ENCODE peak calls at places on chromosomes 12 and 14, in eight cellular contexts. One of them, this sample, is unnamed.

GRCh38 chr12:117261267-117261666 is 71.0 kb upstream of the FBXO21 start:
- DNase-seq in stimulated activated CD4-positive, alpha-beta T cell treated with anti-CD3 and anti-CD28 coated beads, Interleukin-4, amount 100 ng/mL, for 1 hour: no peak
- DNase-seq in HTR-8/SVneo: peak
- DNase-seq in GM12865: no peak
- DNase-seq in DMS153: no peak
- DNase-seq in left lobe of liver: no peak
- DNase-seq in H54: no peak
- DNase-seq in AG04450: no peak
- DNase-seq in this sample: peak

GRCh38 chr14:44820230-44820964 is 141.3 kb downstream of the KLHL28 start:
- DNase-seq in AG04450: no peak
- DNase-seq in H54: no peak
- DNase-seq in GM12865: no peak
- DNase-seq in DMS153: no peak
- DNase-seq in HTR-8/SVneo: no peak
- DNase-seq in stimulated activated CD4-positive, alpha-beta T cell treated with anti-CD3 and anti-CD28 coated beads, Interleukin-4, amount 100 ng/mL, for 1 hour: no peak
- DNase-seq in left lobe of liver: no peak
- DNase-seq in this sample: no peak

GRCh38 chr12:85676816-85677749 is 159.1 kb downstream of the RASSF9 start:
- DNase-seq in GM12865: no peak
- DNase-seq in left lobe of liver: no peak
- DNase-seq in stimulated activated CD4-positive, alpha-beta T cell treated with anti-CD3 and anti-CD28 coated beads, Interleukin-4, amount 100 ng/mL, for 1 hour: no peak
- DNase-seq in HTR-8/SVneo: no peak
- DNase-seq in DMS153: no peak
- DNase-seq in AG04450: no peak
- DNase-seq in H54: no peak
- DNase-seq in this sample: no peak

GRCh38 chr14:82052778-82053177 is 519.1 kb upstream of the SEL1L start:
- DNase-seq in HTR-8/SVneo: no peak
- DNase-seq in stimulated activated CD4-positive, alpha-beta T cell treated with anti-CD3 and anti-CD28 coated beads, Interleukin-4, amount 100 ng/mL, for 1 hour: no peak
- DNase-seq in GM12865: no peak
- DNase-seq in H54: no peak
- DNase-seq in left lobe of liver: no peak
- DNase-seq in AG04450: no peak
- DNase-seq in DMS153: no peak
- DNase-seq in this sample: no peak

GRCh38 chr12:32997471-32997870 is 100.9 kb upstream of the PKP2 start:
- DNase-seq in left lobe of liver: no peak
- DNase-seq in HTR-8/SVneo: no peak
- DNase-seq in stimulated activated CD4-positive, alpha-beta T cell treated with anti-CD3 and anti-CD28 coated beads, Interleukin-4, amount 100 ng/mL, for 1 hour: no peak
- DNase-seq in H54: no peak
- DNase-seq in AG04450: no peak
- DNase-seq in GM12865: no peak
- DNase-seq in DMS153: peak
- DNase-seq in this sample: no peak

GRCh38 chr12:32377344-32378000 is 21.9 kb upstream of the FGD4 start:
- DNase-seq in HTR-8/SVneo: no peak
- DNase-seq in stimulated activated CD4-positive, alpha-beta T cell treated with anti-CD3 and anti-CD28 coated beads, Interleukin-4, amount 100 ng/mL, for 1 hour: no peak
- DNase-seq in GM12865: no peak
- DNase-seq in AG04450: no peak
- DNase-seq in left lobe of liver: no peak
- DNase-seq in H54: no peak
- DNase-seq in DMS153: no peak
- DNase-seq in this sample: no peak

GRCh38 chr12:79692249-79692619 is 1.5 kb upstream of the PAWR start:
- DNase-seq in DMS153: no peak
- DNase-seq in HTR-8/SVneo: no peak
- DNase-seq in stimulated activated CD4-positive, alpha-beta T cell treated with anti-CD3 and anti-CD28 coated beads, Interleukin-4, amount 100 ng/mL, for 1 hour: no peak
- DNase-seq in H54: no peak
- DNase-seq in left lobe of liver: no peak
- DNase-seq in AG04450: no peak
- DNase-seq in GM12865: no peak
- DNase-seq in this sample: no peak

GRCh38 chr14:58315606-58316005 is 17.3 kb downstream of the ARID4A start:
- DNase-seq in left lobe of liver: no peak
- DNase-seq in DMS153: no peak
- DNase-seq in AG04450: no peak
- DNase-seq in H54: no peak
- DNase-seq in GM12865: no peak
- DNase-seq in HTR-8/SVneo: peak
- DNase-seq in stimulated activated CD4-positive, alpha-beta T cell treated with anti-CD3 and anti-CD28 coated beads, Interleukin-4, amount 100 ng/mL, for 1 hour: no peak
- DNase-seq in this sample: peak

GRCh38 chr12:80041691-80042090 is 57.6 kb upstream of the OTOGL start:
- DNase-seq in HTR-8/SVneo: no peak
- DNase-seq in GM12865: no peak
- DNase-seq in H54: no peak
- DNase-seq in stimulated activated CD4-positive, alpha-beta T cell treated with anti-CD3 and anti-CD28 coated beads, Interleukin-4, amount 100 ng/mL, for 1 hour: no peak
- DNase-seq in AG04450: no peak
- DNase-seq in DMS153: no peak
- DNase-seq in left lobe of liver: no peak
- DNase-seq in this sample: peak

GRCh38 chr12:107826276-107826675 is 51.8 kb downstream of the ASCL4 start:
- DNase-seq in stimulated activated CD4-positive, alpha-beta T cell treated with anti-CD3 and anti-CD28 coated beads, Interleukin-4, amount 100 ng/mL, for 1 hour: no peak
- DNase-seq in GM12865: no peak
- DNase-seq in HTR-8/SVneo: no peak
- DNase-seq in AG04450: no peak
- DNase-seq in left lobe of liver: no peak
- DNase-seq in H54: no peak
- DNase-seq in DMS153: no peak
- DNase-seq in this sample: no peak

GRCh38 chr14:99742509-99743487 is 50.4 kb upstream of the EML1 start:
- DNase-seq in left lobe of liver: no peak
- DNase-seq in HTR-8/SVneo: no peak
- DNase-seq in stimulated activated CD4-positive, alpha-beta T cell treated with anti-CD3 and anti-CD28 coated beads, Interleukin-4, amount 100 ng/mL, for 1 hour: no peak
- DNase-seq in H54: no peak
- DNase-seq in DMS153: no peak
- DNase-seq in GM12865: no peak
- DNase-seq in AG04450: no peak
- DNase-seq in this sample: no peak

GRCh38 chr12:78519422-78519821 is 345.2 kb upstream of the SYT1 start:
- DNase-seq in H54: no peak
- DNase-seq in AG04450: no peak
- DNase-seq in GM12865: no peak
- DNase-seq in DMS153: no peak
- DNase-seq in stimulated activated CD4-positive, alpha-beta T cell treated with anti-CD3 and anti-CD28 coated beads, Interleukin-4, amount 100 ng/mL, for 1 hour: no peak
- DNase-seq in left lobe of liver: no peak
- DNase-seq in HTR-8/SVneo: no peak
- DNase-seq in this sample: no peak

GRCh38 chr12:59944177-59944576 is 348.3 kb downstream of the SLC16A7 start:
- DNase-seq in HTR-8/SVneo: no peak
- DNase-seq in GM12865: no peak
- DNase-seq in left lobe of liver: no peak
- DNase-seq in AG04450: no peak
- DNase-seq in DMS153: no peak
- DNase-seq in stimulated activated CD4-positive, alpha-beta T cell treated with anti-CD3 and anti-CD28 coated beads, Interleukin-4, amount 100 ng/mL, for 1 hour: no peak
- DNase-seq in H54: no peak
- DNase-seq in this sample: no peak

GRCh38 chr14:81137316-81137715 is 83.4 kb downstream of the GTF2A1 start:
- DNase-seq in HTR-8/SVneo: peak
- DNase-seq in GM12865: no peak
- DNase-seq in AG04450: no peak
- DNase-seq in DMS153: no peak
- DNase-seq in left lobe of liver: no peak
- DNase-seq in stimulated activated CD4-positive, alpha-beta T cell treated with anti-CD3 and anti-CD28 coated beads, Interleukin-4, amount 100 ng/mL, for 1 hour: no peak
- DNase-seq in H54: peak
- DNase-seq in this sample: peak

GRCh38 chr12:71746983-71747611 is 7.6 kb upstream of the RAB21 start:
- DNase-seq in HTR-8/SVneo: peak
- DNase-seq in H54: peak
- DNase-seq in GM12865: peak
- DNase-seq in stimulated activated CD4-positive, alpha-beta T cell treated with anti-CD3 and anti-CD28 coated beads, Interleukin-4, amount 100 ng/mL, for 1 hour: peak
- DNase-seq in AG04450: peak
- DNase-seq in left lobe of liver: peak
- DNase-seq in DMS153: peak
- DNase-seq in this sample: peak

GRCh38 chr12:3757261-3757660 is 4.4 kb upstream of the CRACR2A start:
- DNase-seq in AG04450: no peak
- DNase-seq in H54: no peak
- DNase-seq in HTR-8/SVneo: no peak
- DNase-seq in DMS153: peak
- DNase-seq in stimulated activated CD4-positive, alpha-beta T cell treated with anti-CD3 and anti-CD28 coated beads, Interleukin-4, amount 100 ng/mL, for 1 hour: no peak
- DNase-seq in left lobe of liver: peak
- DNase-seq in GM12865: no peak
- DNase-seq in this sample: no peak

GRCh38 chr12:81758421-81759214 is 532 bp downstream of the PPFIA2 start:
- DNase-seq in GM12865: no peak
- DNase-seq in DMS153: peak
- DNase-seq in H54: peak
- DNase-seq in stimulated activated CD4-positive, alpha-beta T cell treated with anti-CD3 and anti-CD28 coated beads, Interleukin-4, amount 100 ng/mL, for 1 hour: peak
- DNase-seq in left lobe of liver: no peak
- DNase-seq in HTR-8/SVneo: peak
- DNase-seq in AG04450: no peak
- DNase-seq in this sample: no peak

GRCh38 chr12:67786086-67786485 is 137.5 kb downstream of the DYRK2 start:
- DNase-seq in HTR-8/SVneo: no peak
- DNase-seq in GM12865: no peak
- DNase-seq in stimulated activated CD4-positive, alpha-beta T cell treated with anti-CD3 and anti-CD28 coated beads, Interleukin-4, amount 100 ng/mL, for 1 hour: no peak
- DNase-seq in AG04450: no peak
- DNase-seq in DMS153: no peak
- DNase-seq in H54: no peak
- DNase-seq in left lobe of liver: no peak
- DNase-seq in this sample: no peak

GRCh38 chr14:94460631-94461416 is 8.2 kb upstream of the SERPINA11 start:
- DNase-seq in H54: no peak
- DNase-seq in stimulated activated CD4-positive, alpha-beta T cell treated with anti-CD3 and anti-CD28 coated beads, Interleukin-4, amount 100 ng/mL, for 1 hour: no peak
- DNase-seq in AG04450: no peak
- DNase-seq in left lobe of liver: no peak
- DNase-seq in HTR-8/SVneo: no peak
- DNase-seq in DMS153: no peak
- DNase-seq in GM12865: peak
- DNase-seq in this sample: no peak

GRCh38 chr12:51850081-51850932 is 1.8 kb upstream of the FIGNL2 start:
- DNase-seq in left lobe of liver: no peak
- DNase-seq in HTR-8/SVneo: no peak
- DNase-seq in AG04450: no peak
- DNase-seq in DMS153: no peak
- DNase-seq in stimulated activated CD4-positive, alpha-beta T cell treated with anti-CD3 and anti-CD28 coated beads, Interleukin-4, amount 100 ng/mL, for 1 hour: no peak
- DNase-seq in GM12865: no peak
- DNase-seq in H54: no peak
- DNase-seq in this sample: no peak

GRCh38 chr12:39807043-39807442 is 187.4 kb upstream of the ABCD2 start:
- DNase-seq in left lobe of liver: no peak
- DNase-seq in HTR-8/SVneo: no peak
- DNase-seq in AG04450: no peak
- DNase-seq in GM12865: peak
- DNase-seq in stimulated activated CD4-positive, alpha-beta T cell treated with anti-CD3 and anti-CD28 coated beads, Interleukin-4, amount 100 ng/mL, for 1 hour: no peak
- DNase-seq in DMS153: no peak
- DNase-seq in H54: no peak
- DNase-seq in this sample: no peak

This sample was measured in RWPE1.